ENCODE peak calls at places on chromosome 6, in ten cellular contexts. One of them, this sample, is unnamed.
A peak's percentile ranks its signal among the peaks of the same experiment; 100 is the strongest.

GRCh38 chr6:170224694-170225660 is 65.9 kb downstream of the DLL1 start:
- DNase-seq in HFF-Myc: no peak
- DNase-seq in lower leg skin: peak; percentile 89
- DNase-seq in CD8-positive, alpha-beta T cell: no peak
- DNase-seq in HCT116: no peak
- DNase-seq in B cell: peak; percentile 23
- DNase-seq in A549: no peak
- DNase-seq in NCI-H1417 treated with DMSO at 0.1 percent for 48 hours: peak; percentile 22
- DNase-seq in left ventricle myocardium superior: peak; percentile 25
- DNase-seq in NCI-H524: peak; percentile 47
- DNase-seq in this sample: no peak

GRCh38 chr6:18477301-18477941 is 90.3 kb downstream of the RNF144B start:
- DNase-seq in HFF-Myc: no peak
- DNase-seq in lower leg skin: no peak
- DNase-seq in CD8-positive, alpha-beta T cell: no peak
- DNase-seq in HCT116: no peak
- DNase-seq in B cell: peak; percentile 50
- DNase-seq in A549: no peak
- DNase-seq in NCI-H1417 treated with DMSO at 0.1 percent for 48 hours: no peak
- DNase-seq in left ventricle myocardium superior: no peak
- DNase-seq in NCI-H524: no peak
- DNase-seq in this sample: peak; percentile 51

GRCh38 chr6:25061289-25061945 is 125.7 kb upstream of the RIPOR2 start:
- DNase-seq in HFF-Myc: no peak
- DNase-seq in lower leg skin: no peak
- DNase-seq in CD8-positive, alpha-beta T cell: no peak
- DNase-seq in HCT116: no peak
- DNase-seq in B cell: no peak
- DNase-seq in A549: no peak
- DNase-seq in NCI-H1417 treated with DMSO at 0.1 percent for 48 hours: no peak
- DNase-seq in left ventricle myocardium superior: no peak
- DNase-seq in NCI-H524: no peak
- DNase-seq in this sample: no peak

GRCh38 chr6:43873806-43874714 is 104.0 kb downstream of the VEGFA start:
- DNase-seq in HFF-Myc: no peak
- DNase-seq in lower leg skin: no peak
- DNase-seq in CD8-positive, alpha-beta T cell: no peak
- DNase-seq in HCT116: no peak
- DNase-seq in B cell: no peak
- DNase-seq in A549: no peak
- DNase-seq in NCI-H1417 treated with DMSO at 0.1 percent for 48 hours: peak; percentile 38
- DNase-seq in left ventricle myocardium superior: no peak
- DNase-seq in NCI-H524: no peak
- DNase-seq in this sample: no peak

GRCh38 chr6:142853244-142854180 is 91.5 kb downstream of the HIVEP2 start:
- DNase-seq in HFF-Myc: no peak
- DNase-seq in lower leg skin: no peak
- DNase-seq in CD8-positive, alpha-beta T cell: no peak
- DNase-seq in HCT116: no peak
- DNase-seq in B cell: no peak
- DNase-seq in A549: no peak
- DNase-seq in NCI-H1417 treated with DMSO at 0.1 percent for 48 hours: no peak
- DNase-seq in left ventricle myocardium superior: no peak
- DNase-seq in NCI-H524: no peak
- DNase-seq in this sample: no peak

GRCh38 chr6:159934181-159934580 is 34.7 kb upstream of the IGF2R start:
- DNase-seq in HFF-Myc: no peak
- DNase-seq in lower leg skin: no peak
- DNase-seq in CD8-positive, alpha-beta T cell: no peak
- DNase-seq in HCT116: no peak
- DNase-seq in B cell: no peak
- DNase-seq in A549: no peak
- DNase-seq in NCI-H1417 treated with DMSO at 0.1 percent for 48 hours: no peak
- DNase-seq in left ventricle myocardium superior: no peak
- DNase-seq in NCI-H524: no peak
- DNase-seq in this sample: no peak

GRCh38 chr6:148850936-148851335 is 104.1 kb downstream of the UST start:
- DNase-seq in HFF-Myc: no peak
- DNase-seq in lower leg skin: no peak
- DNase-seq in CD8-positive, alpha-beta T cell: no peak
- DNase-seq in HCT116: no peak
- DNase-seq in B cell: no peak
- DNase-seq in A549: no peak
- DNase-seq in NCI-H1417 treated with DMSO at 0.1 percent for 48 hours: no peak
- DNase-seq in left ventricle myocardium superior: no peak
- DNase-seq in NCI-H524: no peak
- DNase-seq in this sample: no peak

GRCh38 chr6:65908065-65908464 is 201.0 kb upstream of the EYS start:
- DNase-seq in HFF-Myc: no peak
- DNase-seq in lower leg skin: no peak
- DNase-seq in CD8-positive, alpha-beta T cell: no peak
- DNase-seq in HCT116: no peak
- DNase-seq in B cell: no peak
- DNase-seq in A549: no peak
- DNase-seq in NCI-H1417 treated with DMSO at 0.1 percent for 48 hours: no peak
- DNase-seq in left ventricle myocardium superior: no peak
- DNase-seq in NCI-H524: no peak
- DNase-seq in this sample: no peak

GRCh38 chr6:44386364-44386928 is 1.1 kb upstream of the CDC5L start:
- DNase-seq in HFF-Myc: no peak
- DNase-seq in lower leg skin: no peak
- DNase-seq in CD8-positive, alpha-beta T cell: no peak
- DNase-seq in HCT116: no peak
- DNase-seq in B cell: no peak
- DNase-seq in A549: no peak
- DNase-seq in NCI-H1417 treated with DMSO at 0.1 percent for 48 hours: no peak
- DNase-seq in left ventricle myocardium superior: no peak
- DNase-seq in NCI-H524: no peak
- DNase-seq in this sample: no peak

GRCh38 chr6:17820055-17820454 is 113.3 kb upstream of the NUP153 start:
- DNase-seq in HFF-Myc: no peak
- DNase-seq in lower leg skin: no peak
- DNase-seq in CD8-positive, alpha-beta T cell: no peak
- DNase-seq in HCT116: no peak
- DNase-seq in B cell: no peak
- DNase-seq in A549: no peak
- DNase-seq in NCI-H1417 treated with DMSO at 0.1 percent for 48 hours: no peak
- DNase-seq in left ventricle myocardium superior: no peak
- DNase-seq in NCI-H524: no peak
- DNase-seq in this sample: no peak

GRCh38 chr6:82959385-82959941 is 106.2 kb downstream of the UBE3D start:
- DNase-seq in HFF-Myc: no peak
- DNase-seq in lower leg skin: no peak
- DNase-seq in CD8-positive, alpha-beta T cell: no peak
- DNase-seq in HCT116: no peak
- DNase-seq in B cell: no peak
- DNase-seq in A549: no peak
- DNase-seq in NCI-H1417 treated with DMSO at 0.1 percent for 48 hours: no peak
- DNase-seq in left ventricle myocardium superior: no peak
- DNase-seq in NCI-H524: no peak
- DNase-seq in this sample: no peak

GRCh38 chr6:34858681-34859080 is 29.2 kb downstream of the TAF11 start:
- DNase-seq in HFF-Myc: no peak
- DNase-seq in lower leg skin: no peak
- DNase-seq in CD8-positive, alpha-beta T cell: no peak
- DNase-seq in HCT116: no peak
- DNase-seq in B cell: no peak
- DNase-seq in A549: no peak
- DNase-seq in NCI-H1417 treated with DMSO at 0.1 percent for 48 hours: no peak
- DNase-seq in left ventricle myocardium superior: no peak
- DNase-seq in NCI-H524: no peak
- DNase-seq in this sample: no peak

GRCh38 chr6:170286246-170286933 is 4.5 kb downstream of the DLL1 start:
- DNase-seq in HFF-Myc: no peak
- DNase-seq in lower leg skin: peak; percentile 82
- DNase-seq in CD8-positive, alpha-beta T cell: no peak
- DNase-seq in HCT116: no peak
- DNase-seq in B cell: peak; percentile 30
- DNase-seq in A549: no peak
- DNase-seq in NCI-H1417 treated with DMSO at 0.1 percent for 48 hours: no peak
- DNase-seq in left ventricle myocardium superior: peak; percentile 71
- DNase-seq in NCI-H524: peak; percentile 80
- DNase-seq in this sample: no peak

GRCh38 chr6:119966484-119966883 is 616.9 kb upstream of the MAN1A1 start:
- DNase-seq in HFF-Myc: no peak
- DNase-seq in lower leg skin: no peak
- DNase-seq in CD8-positive, alpha-beta T cell: no peak
- DNase-seq in HCT116: no peak
- DNase-seq in B cell: no peak
- DNase-seq in A549: no peak
- DNase-seq in NCI-H1417 treated with DMSO at 0.1 percent for 48 hours: no peak
- DNase-seq in left ventricle myocardium superior: no peak
- DNase-seq in NCI-H524: no peak
- DNase-seq in this sample: no peak

GRCh38 chr6:56540950-56541600 is 101.6 kb downstream of the DST start:
- DNase-seq in HFF-Myc: no peak
- DNase-seq in lower leg skin: no peak
- DNase-seq in CD8-positive, alpha-beta T cell: no peak
- DNase-seq in HCT116: no peak
- DNase-seq in B cell: no peak
- DNase-seq in A549: no peak
- DNase-seq in NCI-H1417 treated with DMSO at 0.1 percent for 48 hours: no peak
- DNase-seq in left ventricle myocardium superior: no peak
- DNase-seq in NCI-H524: peak; percentile 21
- DNase-seq in this sample: no peak

GRCh38 chr6:12291083-12291784 is 1.1 kb downstream of the EDN1 start:
- DNase-seq in HFF-Myc: no peak
- DNase-seq in lower leg skin: no peak
- DNase-seq in CD8-positive, alpha-beta T cell: no peak
- DNase-seq in HCT116: no peak
- DNase-seq in B cell: no peak
- DNase-seq in A549: no peak
- DNase-seq in NCI-H1417 treated with DMSO at 0.1 percent for 48 hours: no peak
- DNase-seq in left ventricle myocardium superior: no peak
- DNase-seq in NCI-H524: no peak
- DNase-seq in this sample: no peak

This sample was measured in germinal center.